ENCODE peak calls at places on chromosomes 6 and 20, in four cellular contexts. K, V, S and D are unnamed samples.

GRCh38 chr6:12602342-12602741 is 114.2 kb upstream of the PHACTR1 start:
- DNase-seq in K (no peak), S (peak), V (no peak), D (no peak)

GRCh38 chr20:19936801-19937583 is 80.2 kb upstream of the NAA20 start:
- DNase-seq in V (no peak), K (no peak), S (no peak), D (no peak)

GRCh38 chr20:8389381-8390368 is 257.6 kb downstream of the PLCB1 start:
- DNase-seq in V (peak), K (no peak), S (peak), D (no peak)

GRCh38 chr6:11251553-11252358 is 19.3 kb upstream of the NEDD9 start:
- DNase-seq in V (no peak), K (peak), S (peak), D (peak)

GRCh38 chr6:10402648-10403311 is 12.1 kb downstream of the TFAP2A start:
- DNase-seq in K (no peak), V (no peak), S (no peak), D (no peak)

GRCh38 chr6:167567142-167568033 is 242.5 kb downstream of the TTLL2 start:
- DNase-seq in V (peak), S (peak), K (no peak), D (no peak)

GRCh38 chr6:42163941-42164340 is 9.2 kb upstream of the GUCA1A start:
- DNase-seq in S (no peak), V (no peak), K (no peak), D (no peak)

GRCh38 chr6:63660737-63661136 is 25.1 kb downstream of the PHF3 start:
- DNase-seq in V (no peak), K (no peak), S (no peak), D (no peak)

GRCh38 chr6:75268121-75268987 is 16.2 kb downstream of the TMEM30A start:
- DNase-seq in V (no peak), K (no peak), S (no peak), D (no peak)